ENCODE peak calls at places on chromosomes 1 and 21, in ten cellular contexts. R is pancreas; O is PC-3; G is cardiac muscle cell; B is transverse colon; U is GM23338; C is ovary; P is CD8-positive, alpha-beta T cell; W is heart left ventricle; J is tibial nerve. A is an unnamed sample.

GRCh38 chr1:159826436-159827101 is at the start of gene SLAMF8:
- DNase-seq in R (no peak), O (no peak), G (peak; percentile 44), B (peak; percentile 61), U (no peak), C (no peak), P (peak; percentile 41), W (no peak), J (no peak), A (peak; percentile 17)

GRCh38 chr1:22048351-22049192 is 3.9 kb upstream of the CDC42 start:
- DNase-seq in R (no peak), O (peak; percentile 71), G (peak; percentile 44), B (no peak), U (peak; percentile 37), C (no peak), P (no peak), W (peak; percentile 38), J (no peak), A (no peak)

GRCh38 chr1:239363920-239364319 is 22.4 kb upstream of the CHRM3 start:
- DNase-seq in R (no peak), O (no peak), G (no peak), B (no peak), U (no peak), C (no peak), P (no peak), W (no peak), J (no peak), A (no peak)

GRCh38 chr1:26602378-26602959 is 72.9 kb downstream of the RPS6KA1 start:
- DNase-seq in R (no peak), O (peak; percentile 87), G (peak; percentile 76), B (peak; percentile 22), U (peak; percentile 72), C (no peak), P (peak; percentile 49), W (no peak), J (no peak), A (peak; percentile 24)

GRCh38 chr1:208160259-208160819 is 83.8 kb downstream of the PLXNA2 start:
- DNase-seq in R (no peak), O (no peak), G (no peak), B (no peak), U (no peak), C (no peak), P (no peak), W (no peak), J (no peak), A (no peak)

GRCh38 chr21:44870748-44871495 is 2.6 kb downstream of the PTTG1IP start:
- DNase-seq in R (peak; percentile 62), O (peak; percentile 78), G (no peak), B (peak; percentile 48), U (no peak), C (peak; percentile 53), P (peak; percentile 49), W (peak; percentile 86), J (no peak), A (peak; percentile 92)

GRCh38 chr1:171061425-171062143 is 29.1 kb upstream of the FMO3 start:
- DNase-seq in R (no peak), O (peak; percentile 69), G (no peak), B (no peak), U (no peak), C (no peak), P (no peak), W (no peak), J (no peak), A (no peak)

GRCh38 chr1:36207339-36207738 is 16.9 kb upstream of the THRAP3 start:
- DNase-seq in R (no peak), O (peak; percentile 32), G (peak; percentile 82), B (peak; percentile 29), U (peak; percentile 68), C (peak; percentile 29), P (no peak), W (peak; percentile 63), J (peak; percentile 23), A (peak; percentile 31)

GRCh38 chr21:37365657-37366487 is 701 bp upstream of the DYRK1A start:
- DNase-seq in R (peak; percentile 87), O (peak; percentile 81), G (peak; percentile 79), B (peak; percentile 76), U (peak; percentile 83), C (peak; percentile 78), P (peak; percentile 61), W (peak; percentile 76), J (peak; percentile 34), A (peak; percentile 73)

GRCh38 chr1:73401666-73402065 is 796.3 kb downstream of the LRRIQ3 start:
- DNase-seq in R (no peak), O (peak; percentile 16), G (no peak), B (no peak), U (peak; percentile 59), C (no peak), P (no peak), W (no peak), J (no peak), A (no peak)

GRCh38 chr21:42079939-42080787 is 9.0 kb downstream of the UMODL1 start:
- DNase-seq in R (no peak), O (no peak), G (peak; percentile 41), B (no peak), U (no peak), C (no peak), P (no peak), W (no peak), J (no peak), A (no peak)

GRCh38 chr1:119554188-119554587 is 47.2 kb downstream of the HSD3B1 start:
- DNase-seq in R (no peak), O (no peak), G (peak; percentile 97), B (no peak), U (no peak), C (peak; percentile 65), P (no peak), W (no peak), J (peak; percentile 27), A (peak; percentile 44)

GRCh38 chr1:47785561-47786271 is 211.5 kb downstream of the TRABD2B start:
- DNase-seq in R (no peak), O (peak; percentile 22), G (peak; percentile 13), B (no peak), U (peak; percentile 60), C (no peak), P (no peak), W (peak; percentile 44), J (no peak), A (no peak)

GRCh38 chr1:18830596-18830995 is 28.9 kb downstream of the TAS1R2 start:
- DNase-seq in R (no peak), O (no peak), G (no peak), B (no peak), U (no peak), C (no peak), P (no peak), W (no peak), J (no peak), A (no peak)

GRCh38 chr1:48876221-48876785 is 99.6 kb upstream of the BEND5 start:
- DNase-seq in R (no peak), O (peak; percentile 37), G (peak; percentile 60), B (no peak), U (no peak), C (no peak), P (no peak), W (no peak), J (no peak), A (no peak)

GRCh38 chr1:232899278-232899677 is 51.1 kb upstream of the NTPCR start:
- DNase-seq in R (no peak), O (no peak), G (no peak), B (no peak), U (no peak), C (no peak), P (no peak), W (no peak), J (no peak), A (no peak)

GRCh38 chr1:94111879-94112278 is 9.1 kb downstream of the ABCA4 start:
- DNase-seq in R (no peak), O (no peak), G (no peak), B (no peak), U (no peak), C (no peak), P (no peak), W (no peak), J (no peak), A (no peak)

GRCh38 chr1:244241438-244241837 is 190.4 kb downstream of the ZBTB18 start:
- DNase-seq in R (no peak), O (no peak), G (no peak), B (no peak), U (no peak), C (no peak), P (no peak), W (no peak), J (no peak), A (no peak)

GRCh38 chr1:101843160-101843559 is 153.6 kb downstream of the OLFM3 start:
- DNase-seq in R (no peak), O (no peak), G (no peak), B (no peak), U (peak; percentile 54), C (no peak), P (no peak), W (no peak), J (no peak), A (no peak)

GRCh38 chr1:153629343-153629665 is 1.1 kb downstream of the S100A1 start:
- DNase-seq in R (peak; percentile 45), O (no peak), G (no peak), B (no peak), U (no peak), C (no peak), P (no peak), W (no peak), J (no peak), A (no peak)
- H3K27ac ChIP-seq in R (no peak overlapping the region), O (no peak overlapping the region), G (peak overlapping the region; percentile 61), B (no peak overlapping the region), U (no peak overlapping the region), C (no peak overlapping the region), P (no peak overlapping the region), W (peak overlapping the region; percentile 96), J (peak overlapping the region; percentile 96), A (peak overlapping the region; percentile 96)

GRCh38 chr1:11835441-11836225 is 11.9 kb downstream of the NPPA start:
- DNase-seq in R (no peak), O (no peak), G (no peak), B (no peak), U (no peak), C (no peak), P (no peak), W (no peak), J (no peak), A (no peak)
- H3K36me3 ChIP-seq in R (peaks cover 69% of the 10 kb centered on the region), O (peaks cover 10% of the 10 kb centered on the region), G (peaks cover 75% of the 10 kb centered on the region), B (no peaks in the 10 kb centered on the region), U (peaks cover 61% of the 10 kb centered on the region), C (peaks cover 2% of the 10 kb centered on the region), P (peaks cover 30% of the 10 kb centered on the region), W (peaks cover 98% of the 10 kb centered on the region), J (peaks cover 99% of the 10 kb centered on the region), A (peaks cover 66% of the 10 kb centered on the region)

DNA sequence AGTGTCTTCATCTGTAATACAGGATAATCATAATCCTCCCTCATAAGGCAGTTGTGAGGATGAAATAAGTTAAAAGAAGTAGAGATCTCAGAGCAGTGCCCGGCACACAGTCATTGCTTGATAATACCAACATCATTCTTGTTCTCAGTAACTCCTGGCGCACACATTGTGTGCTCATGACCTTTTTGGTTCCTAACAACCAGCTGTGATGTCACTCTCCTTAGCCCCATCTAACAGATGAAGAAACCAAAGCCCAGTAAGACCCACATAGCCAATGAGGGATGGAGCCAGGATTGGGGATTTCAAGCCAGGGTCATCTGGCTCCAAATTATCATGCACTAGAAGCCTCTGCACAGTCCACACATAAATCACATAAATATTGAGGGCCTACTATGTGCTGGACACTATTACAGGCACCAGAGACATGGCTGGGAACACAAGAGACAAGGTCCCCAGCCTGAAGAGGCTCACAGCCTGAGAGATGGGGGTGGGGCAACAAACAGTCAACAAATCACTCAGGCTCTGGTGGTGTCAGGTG is 41.4 kb upstream of the LAPTM5 start:
- DNase-seq in R (no peak), O (no peak), G (no peak), B (no peak), U (no peak), C (no peak), P (no peak), W (no peak), J (no peak), A (no peak)
- H3K27ac ChIP-seq in R (peak overlapping the region; percentile 30), O (no peak overlapping the region), G (no peak overlapping the region), B (peak overlapping the region; percentile 36), U (no peak overlapping the region), C (no peak overlapping the region), P (no peak overlapping the region), W (peak overlapping the region; percentile 2), J (peak overlapping the region; percentile 86), A (no peak overlapping the region)

GRCh38 chr1:227769601-227770494 is 34.6 kb downstream of the SNAP47 start:
- DNase-seq in R (peak; percentile 44), O (no peak), G (no peak), B (no peak), U (no peak), C (no peak), P (no peak), W (peak; percentile 7), J (no peak), A (no peak)
- H3K36me3 ChIP-seq in R (peaks cover 18% of the 10 kb centered on the region), O (peaks cover 47% of the 10 kb centered on the region), G (peaks cover 17% of the 10 kb centered on the region), B (no peaks in the 10 kb centered on the region), U (no peaks in the 10 kb centered on the region), C (no peaks in the 10 kb centered on the region), P (peaks cover 6% of the 10 kb centered on the region), W (peaks cover 50% of the 10 kb centered on the region), J (peaks cover 92% of the 10 kb centered on the region), A (peaks cover 15% of the 10 kb centered on the region)

A was measured in thyroid gland.